ENCODE peak calls at places on chromosomes 2 and 18, in five cellular contexts. E, F, A, M and W are unnamed samples.

GRCh38 chr2:16791496-16791895 is 125.9 kb upstream of the CYRIA start:
- DNase-seq in E (no peak), F (no peak), A (no peak), M (no peak), W (no peak)

GRCh38 chr18:41771971-41772370 is 183.1 kb upstream of the PIK3C3 start:
- DNase-seq in E (no peak), F (no peak), A (no peak), M (no peak), W (no peak)

GRCh38 chr2:189674374-189675112 is at the start of gene ANKAR:
- DNase-seq in E (peak), F (peak), A (peak), M (peak), W (peak)

GRCh38 chr2:236715077-236715476 is 145.5 kb downstream of the ACKR3 start:
- DNase-seq in E (no peak), F (no peak), A (no peak), M (no peak), W (no peak)

GRCh38 chr2:73033142-73033765 is 38.3 kb downstream of the SFXN5 start:
- DNase-seq in E (no peak), F (peak), A (no peak), M (no peak), W (no peak)

GRCh38 chr2:109497911-109498870 is 115.6 kb downstream of the SEPTIN10 start:
- DNase-seq in E (no peak), F (no peak), A (no peak), M (no peak), W (no peak)

GRCh38 chr2:206881708-206882335 is 57.5 kb upstream of the CPO start:
- DNase-seq in E (no peak), F (no peak), A (no peak), M (no peak), W (no peak)

GRCh38 chr2:190916829-190917228 is 36.2 kb downstream of the GLS start:
- DNase-seq in E (no peak), F (no peak), A (no peak), M (no peak), W (no peak)

GRCh38 chr2:152835674-152836073 is 117.3 kb downstream of the ARL6IP6 start:
- DNase-seq in E (no peak), F (no peak), A (no peak), M (no peak), W (no peak)

GRCh38 chr2:114609203-114609602 is 166.8 kb downstream of the DPP10 start:
- DNase-seq in E (no peak), F (no peak), A (no peak), M (no peak), W (no peak)

GRCh38 chr2:69717902-69718301 is 24.0 kb upstream of the ANXA4 start:
- DNase-seq in E (peak), F (no peak), A (no peak), M (no peak), W (no peak)

GRCh38 chr18:61350578-61350977 is 17.3 kb downstream of the CDH20 start:
- DNase-seq in E (no peak), F (no peak), A (no peak), M (no peak), W (no peak)

GRCh38 chr18:39611381-39612090 is 2045.9 kb upstream of the CELF4 start:
- DNase-seq in E (no peak), F (no peak), A (no peak), M (no peak), W (no peak)

GRCh38 chr18:56314396-56314795 is 324.0 kb downstream of the TXNL1 start:
- DNase-seq in E (no peak), F (no peak), A (no peak), M (no peak), W (no peak)

GRCh38 chr2:61185329-61185728 is 23.3 kb downstream of the C2orf74 start:
- DNase-seq in E (no peak), F (no peak), A (no peak), M (no peak), W (no peak)

GRCh38 chr18:26468931-26469340 is 79.4 kb downstream of the KCTD1 start:
- DNase-seq in E (peak), F (peak), A (no peak), M (no peak), W (no peak)

GRCh38 chr2:181658444-181658843 is 1.5 kb upstream of the CERKL start:
- DNase-seq in E (no peak), F (no peak), A (no peak), M (no peak), W (no peak)

GRCh38 chr2:181566643-181567042 is 90.3 kb downstream of the CERKL start:
- DNase-seq in E (no peak), F (no peak), A (no peak), M (no peak), W (no peak)

GRCh38 chr18:79975043-79975442 is 10.6 kb downstream of the HSBP1L1 start:
- DNase-seq in E (no peak), F (no peak), A (no peak), M (no peak), W (no peak)